ENCODE peak calls at places on chromosomes 16 and 17, in four cellular contexts. A, W, F and E are unnamed samples.
A peak's percentile ranks its signal among the peaks of the same experiment; 100 is the strongest.

GRCh38 chr16:82629441-82630027 is 2.8 kb downstream of the CDH13 start:
- DNase-seq in A (no peak), W (peak; percentile 87), F (peak; percentile 34), E (no peak)

GRCh38 chr16:54239441-54239840 is 47.1 kb downstream of the IRX3 start:
- DNase-seq in A (no peak), W (peak; percentile 55), F (no peak), E (no peak)

GRCh38 chr16:67517661-67518423 is 10.8 kb upstream of the RIPOR1 start:
- DNase-seq in A (no peak), W (no peak), F (no peak), E (no peak)

GRCh38 chr16:89759742-89760366 is 38.5 kb downstream of the ZNF276 start:
- DNase-seq in A (no peak), W (no peak), F (no peak), E (no peak)

GRCh38 chr17:2093349-2093748 is 38.4 kb downstream of the HIC1 start:
- DNase-seq in A (no peak), W (no peak), F (no peak), E (no peak)

GRCh38 chr17:77523562-77523961 is 382.8 kb downstream of the SEC14L1 start:
- DNase-seq in A (no peak), W (no peak), F (no peak), E (no peak)

GRCh38 chr16:15533386-15533785 is 99.0 kb downstream of the BMERB1 start:
- DNase-seq in A (no peak), W (no peak), F (no peak), E (no peak)

GRCh38 chr16:8961811-8962390 is 1.8 kb downstream of the USP7 start:
- DNase-seq in A (no peak), W (no peak), F (no peak), E (no peak)

GRCh38 chr17:78040561-78041400 is 82.3 kb downstream of the TNRC6C start:
- DNase-seq in A (peak; percentile 61), W (peak; percentile 61), F (peak; percentile 43), E (no peak)

GRCh38 chr17:37358098-37358829 is 17.5 kb upstream of the C17orf78 start:
- DNase-seq in A (peak; percentile 56), W (peak; percentile 12), F (peak; percentile 44), E (peak; percentile 58)

GRCh38 chr17:43723697-43724359 is 34.8 kb downstream of the SOST start:
- DNase-seq in A (no peak), W (peak; percentile 88), F (peak; percentile 70), E (peak; percentile 72)

GRCh38 chr16:56202036-56202435 is 10.7 kb downstream of the GNAO1 start:
- DNase-seq in A (no peak), W (peak; percentile 29), F (no peak), E (no peak)

GRCh38 chr16:58842156-58842555 is 108.0 kb upstream of the GOT2 start:
- DNase-seq in A (no peak), W (no peak), F (no peak), E (no peak)

GRCh38 chr17:2060681-2061440 is 6.0 kb downstream of the HIC1 start:
- DNase-seq in A (no peak), W (no peak), F (no peak), E (peak; percentile 76)

GRCh38 chr17:46023783-46024388 is 24.8 kb downstream of the STH start:
- DNase-seq in A (peak; percentile 49), W (no peak), F (no peak), E (no peak)

GRCh38 chr16:31874354-31875111 is 926 bp downstream of the ZNF267 start:
- DNase-seq in A (no peak), W (peak; percentile 56), F (peak; percentile 55), E (peak; percentile 59)

GRCh38 chr16:46927273-46927672 is 43.1 kb downstream of the GPT2 start:
- DNase-seq in A (no peak), W (no peak), F (no peak), E (no peak)

GRCh38 chr17:42142371-42142896 is 12.4 kb downstream of the RAB5C start:
- DNase-seq in A (no peak), W (peak; percentile 88), F (peak; percentile 87), E (peak; percentile 51)

GRCh38 chr16:49834496-49835009 is 21.4 kb downstream of the ZNF423 start:
- DNase-seq in A (no peak), W (no peak), F (no peak), E (peak; percentile 55)

GRCh38 chr16:22198547-22199293 is 7.4 kb upstream of the EEF2K start:
- DNase-seq in A (no peak), W (peak; percentile 42), F (peak; percentile 9), E (no peak)

GRCh38 chr16:2838928-2839327 is 8.8 kb downstream of the ZG16B start:
- DNase-seq in A (no peak), W (peak; percentile 79), F (peak; percentile 89), E (peak; percentile 82)

GRCh38 chr16:54930034-54930938 is at the start of gene IRX5:
- DNase-seq in A (peak; percentile 96), W (peak; percentile 99), F (peak; percentile 81), E (peak; percentile 96)

GRCh38 chr16:56855201-56855600 is 9.8 kb upstream of the SLC12A3 start:
- DNase-seq in A (no peak), W (no peak), F (no peak), E (no peak)

GRCh38 chr17:60039096-60039495 is 39.6 kb downstream of the HEATR6 start:
- DNase-seq in A (no peak), W (peak; percentile 26), F (no peak), E (no peak)

GRCh38 chr17:42183741-42184711 is 1.2 kb downstream of the HCRT start:
- DNase-seq in A (no peak), W (peak; percentile 53), F (peak; percentile 63), E (peak; percentile 72)

GRCh38 chr16:51154271-51155171 is 3.5 kb upstream of the SALL1 start:
- DNase-seq in A (no peak), W (no peak), F (no peak), E (no peak)

DNA sequence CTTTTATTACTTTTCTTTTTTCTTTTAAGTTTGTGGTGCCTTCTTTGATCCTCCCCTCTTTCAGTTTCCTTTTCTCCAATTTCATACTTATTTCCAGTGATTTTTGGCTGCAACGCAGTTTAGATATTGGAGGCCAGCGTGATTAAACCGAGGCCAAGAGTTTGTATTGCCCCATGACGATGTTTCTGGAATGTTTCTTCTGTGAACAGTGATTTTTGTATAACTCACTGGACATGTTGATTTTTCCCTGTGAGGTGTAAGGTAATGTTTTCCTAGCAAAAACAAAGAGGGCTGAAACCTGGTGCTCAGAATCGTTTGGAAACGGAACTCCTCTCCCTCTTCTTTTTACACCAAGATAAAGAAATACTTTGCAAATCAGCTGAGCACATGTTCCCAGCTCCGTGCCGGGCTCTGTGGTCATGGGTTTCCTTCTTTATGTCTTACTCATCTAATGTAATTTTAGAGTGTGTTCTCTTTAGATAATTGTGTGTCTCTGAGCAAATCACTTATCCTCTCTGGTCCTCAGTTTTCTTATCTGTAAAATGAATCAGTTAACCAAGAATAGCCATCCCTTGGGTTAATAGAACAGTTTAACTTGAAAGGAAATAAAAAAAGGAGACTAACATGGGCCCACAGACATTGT is 344.4 kb downstream of the WWOX start:
- DNase-seq in A (no peak), W (no peak), F (no peak), E (peak; percentile 33)
- H3K4me3 ChIP-seq in A (no peak overlapping the region), W (no peak overlapping the region), F (no peak overlapping the region), E (no peak overlapping the region)

DNA sequence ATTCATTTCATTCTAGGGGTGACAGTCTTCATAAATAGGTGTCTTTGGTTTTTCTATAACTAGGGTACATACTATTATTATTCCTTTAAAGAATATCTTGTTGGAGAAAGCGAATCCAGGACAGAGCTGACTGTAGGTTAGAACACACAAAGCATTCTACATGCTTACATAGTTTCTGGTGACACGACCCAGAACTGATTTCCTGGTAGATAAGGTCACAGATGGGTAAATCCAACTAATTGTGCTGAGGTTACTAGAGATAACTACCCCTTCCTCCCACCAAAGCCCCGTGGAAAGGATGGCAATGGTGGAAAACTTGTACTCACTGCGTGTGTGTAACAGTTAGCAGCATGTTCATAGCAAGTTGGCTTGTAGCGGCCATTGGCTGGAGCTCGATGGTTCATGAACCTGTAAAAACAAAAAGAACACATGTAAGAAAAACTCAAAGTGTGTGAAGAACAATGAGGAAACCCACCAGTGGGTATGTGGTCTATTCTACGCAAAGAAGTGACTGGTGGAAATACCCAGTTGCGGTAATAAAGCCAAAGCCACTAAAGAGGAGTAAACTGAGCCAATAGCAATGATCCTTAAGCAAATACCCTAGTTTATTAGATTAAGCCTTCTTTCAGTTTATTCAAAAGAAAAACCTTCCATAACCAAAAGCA is 7.7 kb downstream of the MMD start:
- DNase-seq in A (no peak), W (no peak), F (no peak), E (no peak)
- TF ChIP-seq CTCF in A (no peak), W (no peak), F (no peak), E (no peak)

GRCh38 chr16:80997139-80997798 is 9.4 kb downstream of the CMC2 start:
- DNase-seq in A (no peak), W (peak; percentile 39), F (no peak), E (peak; percentile 56)
- H3K4me3 ChIP-seq in A (peak overlapping the region; percentile 14), W (peak overlapping the region; percentile 10), F (no peak overlapping the region), E (peak overlapping the region; percentile 35)

DNA sequence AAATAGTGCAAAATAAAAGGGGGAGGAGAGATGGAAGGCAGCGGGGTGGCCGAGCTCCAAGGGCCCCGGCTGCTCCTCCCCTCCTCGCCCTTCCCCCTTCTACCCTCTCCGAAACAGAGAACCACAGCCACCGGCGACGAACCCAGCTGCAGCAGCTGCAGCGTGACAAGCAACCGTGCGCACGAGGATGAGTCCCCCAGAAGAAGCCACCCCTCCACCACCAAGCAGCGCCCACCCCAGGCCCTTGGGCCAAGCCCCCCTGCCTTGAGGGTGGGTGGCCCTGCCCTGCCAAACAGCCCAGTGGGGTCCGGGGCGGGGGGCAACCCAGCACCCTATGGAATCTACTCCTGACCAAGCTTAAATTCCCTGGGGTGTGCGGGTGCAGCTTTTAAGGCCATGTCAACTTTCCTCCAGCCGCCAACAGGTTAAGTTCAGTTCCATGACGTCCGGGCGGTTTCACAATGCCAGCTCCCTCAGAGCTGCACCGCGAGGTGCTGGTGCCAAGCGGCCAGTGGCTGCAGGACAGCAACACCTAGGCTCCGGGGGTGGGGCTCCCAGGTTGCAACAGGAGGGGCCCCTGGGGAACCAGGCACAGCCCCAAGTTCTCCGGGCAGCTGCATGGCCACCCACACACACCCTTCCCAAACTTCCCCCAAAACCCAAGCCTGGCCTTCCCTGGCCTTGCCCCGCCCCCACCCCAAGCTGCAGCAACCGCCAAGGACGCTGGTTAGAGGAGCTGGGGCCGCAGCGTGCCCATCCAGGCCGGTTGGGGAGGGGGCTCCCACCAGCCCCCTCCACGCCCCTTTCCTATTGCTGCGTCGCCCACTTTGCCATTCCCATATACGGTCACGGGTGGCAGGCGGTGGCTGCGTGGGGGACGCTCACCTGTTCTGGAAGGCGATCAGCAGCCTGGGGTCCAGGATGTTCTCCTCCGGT is 2.0 kb downstream of the CBX4 start:
- DNase-seq in A (peak; percentile 89), W (peak; percentile 65), F (peak; percentile 74), E (peak; percentile 73)
- TF ChIP-seq CTCF in A (peak; percentile 32), W (peak; percentile 11), F (no peak), E (peak; percentile 21)

DNA sequence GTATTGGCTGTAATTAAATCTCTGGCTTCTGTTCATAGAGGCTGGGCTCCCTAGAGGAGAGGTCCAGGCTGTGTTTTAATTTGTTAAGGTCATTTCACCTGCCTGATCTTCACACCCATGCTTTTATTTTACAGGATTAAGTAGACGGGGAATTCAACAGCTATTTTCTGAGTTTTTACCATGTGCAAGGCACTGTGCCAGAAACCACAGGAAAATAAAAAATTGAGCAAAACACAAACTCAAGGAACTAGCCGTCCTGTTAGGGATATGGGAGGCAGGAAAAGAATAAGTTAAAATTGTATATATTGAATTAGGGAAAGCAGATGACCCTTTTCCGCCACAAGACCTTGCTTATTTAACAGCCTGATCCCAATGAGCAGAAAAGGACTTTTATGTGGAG is 29.1 kb downstream of the HS3ST3A1 start:
- DNase-seq in A (no peak), W (peak; percentile 54), F (no peak), E (peak; percentile 67)
- H3K4me3 ChIP-seq in A (no peak overlapping the region), W (no peak overlapping the region), F (no peak overlapping the region), E (no peak overlapping the region)